ENCODE peak calls at places on chromosomes 4 and X, in four cellular contexts. C is upper lobe of left lung, T is suprapubic skin, J is WERI-Rb-1. V is an unnamed sample. For H3K27me3, the result is how much of the 10 kb centered on the place peaks cover.

GRCh38 chr4:147877308-147877771 is 145.5 kb downstream of the ARHGAP10 start:
- DNase-seq in C (no peak), T (no peak), J (no peak), V (no peak)

GRCh38 chr4:51960486-51960885 is 59.7 kb downstream of the LRRC66 start:
- DNase-seq in C (no peak), T (no peak), J (no peak), V (no peak)

GRCh38 chr4:47519239-47519883 is 34.3 kb downstream of the ATP10D start:
- DNase-seq in C (no peak), T (no peak), J (no peak), V (no peak)

GRCh38 chr4:140865830-140866229 is 109.6 kb upstream of the TBC1D9 start:
- DNase-seq in C (no peak), T (no peak), J (no peak), V (no peak)

GRCh38 chr4:155433636-155434360 is 57.0 kb upstream of the MAP9 start:
- DNase-seq in C (no peak), T (no peak), J (no peak), V (no peak)

GRCh38 chr4:54152846-54153600 is 53.1 kb downstream of the GSX2 start:
- DNase-seq in C (no peak), T (no peak), J (no peak), V (no peak)

GRCh38 chr4:57098945-57099344 is 11.2 kb downstream of the IGFBP7 start:
- DNase-seq in C (no peak), T (no peak), J (no peak), V (no peak)

GRCh38 chrX:129472116-129472515 is 51.2 kb downstream of the SMARCA1 start:
- DNase-seq in C (no peak), T (no peak), J (no peak), V (no peak)

GRCh38 chrX:133214316-133214715 is 3.8 kb downstream of the TFDP3 start:
- DNase-seq in C (no peak), T (no peak), J (no peak), V (no peak)

GRCh38 chr4:99468891-99469290 is 33.7 kb upstream of the ADH7 start:
- DNase-seq in C (no peak), T (no peak), J (no peak), V (no peak)

GRCh38 chrX:40199704-40200103 is 101.9 kb upstream of the BCOR start:
- DNase-seq in C (no peak), T (no peak), J (no peak), V (no peak)

GRCh38 chr4:2954358-2955185 is 8.6 kb downstream of the NOP14 start:
- DNase-seq in C (no peak), T (no peak), J (peak), V (no peak)

GRCh38 chr4:185758807-185759206 is 53.2 kb downstream of the SORBS2 start:
- DNase-seq in C (no peak), T (no peak), J (no peak), V (no peak)

GRCh38 chr4:176425035-176425434 is 105.3 kb downstream of the SPCS3 start:
- DNase-seq in C (no peak), T (no peak), J (no peak), V (no peak)

GRCh38 chrX:47590984-47591383 is 8.7 kb downstream of the TIMP1 start:
- DNase-seq in C (no peak), T (no peak), J (no peak), V (no peak)

GRCh38 chr4:101356928-101357327 is 9.6 kb upstream of the PPP3CA start:
- DNase-seq in C (no peak), T (no peak), J (no peak), V (no peak)

GRCh38 chr4:4384837-4385236 is 2.1 kb upstream of the NSG1 start:
- DNase-seq in C (no peak), T (no peak), J (peak), V (no peak)

GRCh38 chrX:108323751-108324150 is 114.5 kb downstream of the COL4A6 start:
- DNase-seq in C (no peak), T (no peak), J (no peak), V (no peak)

GRCh38 chrX:50643525-50644137 is 170.4 kb downstream of the SHROOM4 start:
- DNase-seq in C (no peak), T (no peak), J (no peak), V (no peak)

GRCh38 chrX:115367455-115367854 is 77.9 kb downstream of the LUZP4 start:
- DNase-seq in C (no peak), T (no peak), J (no peak), V (peak)

GRCh38 chrX:71542411-71542810 is 9.5 kb downstream of the OGT start:
- DNase-seq in C (no peak), T (no peak), J (no peak), V (no peak)

GRCh38 chr4:6308890-6309643 is 39.4 kb downstream of the WFS1 start:
- DNase-seq in C (peak), T (no peak), J (peak), V (no peak)
- H3K27ac ChIP-seq in C (no peak), T (no peak), J (peak), V (no peak)

DNA sequence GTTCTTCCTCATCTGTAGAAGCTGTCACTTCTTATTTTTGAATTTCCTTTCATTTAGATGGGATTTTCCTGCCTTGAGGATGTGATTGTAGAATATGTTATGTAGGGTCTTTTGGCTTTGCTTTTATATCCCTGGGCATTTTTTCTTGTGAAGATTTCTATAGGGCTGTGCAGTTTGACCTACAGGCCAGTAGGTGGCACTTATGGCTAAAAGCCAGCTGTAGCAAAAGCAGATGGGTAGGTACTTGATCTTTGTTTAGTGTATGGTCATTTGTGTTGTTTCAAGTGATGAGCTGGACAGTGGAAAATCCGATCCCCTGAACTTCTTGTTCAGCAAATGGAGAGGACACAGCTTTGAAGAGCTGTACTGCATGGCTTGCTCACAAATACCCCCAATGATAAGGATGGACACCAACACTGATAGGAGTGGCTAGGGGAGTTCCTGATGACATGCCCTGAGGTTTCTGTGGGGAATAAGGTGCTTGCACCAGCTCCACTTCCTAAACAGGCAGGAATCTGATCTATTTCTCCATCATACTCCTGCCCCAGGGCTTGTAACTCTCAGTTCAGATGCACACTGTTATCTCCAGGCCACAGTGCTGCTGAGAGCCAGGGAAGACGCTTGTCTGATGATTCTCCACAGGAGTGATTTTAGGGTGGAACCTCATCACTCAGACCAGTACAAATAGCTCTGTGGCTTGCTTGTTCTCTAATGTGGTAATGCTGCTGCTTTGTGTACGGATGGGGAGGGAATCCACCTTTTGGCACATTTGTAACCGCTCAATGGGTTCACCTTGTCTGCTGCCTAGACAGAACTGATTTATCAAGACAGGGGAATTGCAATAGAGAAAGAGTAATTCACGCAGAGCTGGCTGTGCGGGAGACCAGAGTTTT is 417.1 kb upstream of the MAGEB16 start:
- DNase-seq in C (no peak), T (no peak), J (no peak), V (no peak)
- H3K27me3 ChIP-seq in C (under half), T (under half), J (under half), V (under half)

GRCh38 chr4:90745176-90745575 is 618.0 kb downstream of the CCSER1 start:
- DNase-seq in C (no peak), T (no peak), J (no peak), V (no peak)
- TF ChIP-seq CTCF in C (no peak), T (no peak), J (no peak), V (no peak)

GRCh38 chr4:107994894-107995293 is 5.2 kb downstream of the HADH start:
- DNase-seq in C (no peak), T (no peak), J (no peak), V (no peak)
- H3K27ac ChIP-seq in C (no peak), T (no peak), J (no peak), V (peak)

DNA sequence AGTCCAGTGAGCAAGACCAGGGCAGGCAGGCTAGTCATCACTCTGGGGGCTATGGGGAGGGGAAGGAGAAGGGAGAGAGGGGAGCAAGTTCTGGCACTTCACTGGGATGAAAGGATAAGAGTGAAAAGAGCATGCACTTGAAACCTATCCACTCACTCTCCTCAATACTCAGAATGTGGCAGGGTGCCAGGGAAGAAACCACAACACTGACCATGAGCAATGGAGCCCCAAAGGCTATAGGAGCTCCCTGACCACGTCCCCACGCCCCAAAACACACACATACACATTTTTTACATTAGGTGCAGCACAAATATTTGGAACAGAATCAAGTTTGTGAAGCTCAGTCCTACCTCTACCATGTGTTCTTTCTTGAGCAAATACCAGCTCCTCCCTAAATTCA is 132.2 kb downstream of the IDS start:
- DNase-seq in C (no peak), T (no peak), J (no peak), V (no peak)
- H3K27me3 ChIP-seq in C (under half), T (under half), J (under half), V (under half)

GRCh38 chr4:102828497-102828808 is 1.1 kb upstream of the UBE2D3 start:
- DNase-seq in C (no peak), T (no peak), J (no peak), V (no peak)

GRCh38 chr4:102826890-102827673 is at the start of gene UBE2D3:
- DNase-seq in C (peak), T (peak), J (peak), V (peak)

GRCh38 chr4:102826105-102826889 is 1.1 kb downstream of the UBE2D3 start:
- DNase-seq in C (no peak), T (no peak), J (no peak), V (no peak)

GRCh38 chr4:102829803-102830202 is 2.5 kb upstream of the UBE2D3 start:
- DNase-seq in C (peak), T (no peak), J (no peak), V (no peak)

GRCh38 chr4:102827674-102828496 is 534 bp upstream of the UBE2D3 start:
- DNase-seq in C (peak), T (peak), J (peak), V (peak)
- TF ChIP-seq CTCF in C (peak), T (no peak), J (peak), V (no peak)

GRCh38 chr4:15942283-15942682 is 3.7 kb upstream of the FGFBP1 start:
- DNase-seq in C (no peak), T (no peak), J (no peak), V (no peak)

GRCh38 chr4:15935504-15936392 is 2.8 kb downstream of the FGFBP1 start:
- DNase-seq in C (no peak), T (no peak), J (no peak), V (no peak)

GRCh38 chr4:15936495-15936894 is 2.0 kb downstream of the FGFBP1 start:
- DNase-seq in C (no peak), T (peak), J (no peak), V (no peak)

GRCh38 chr4:15938182-15938581 is 358 bp downstream of the FGFBP1 start:
- DNase-seq in C (no peak), T (peak), J (no peak), V (no peak)

GRCh38 chr4:15938640-15939039 is at the start of gene FGFBP1:
- DNase-seq in C (no peak), T (no peak), J (no peak), V (no peak)
- H3K27ac ChIP-seq in C (no peak), T (peak), J (no peak), V (no peak)

GRCh38 chr4:6449746-6450369 is 22.6 kb downstream of the PPP2R2C start:
- DNase-seq in C (no peak), T (no peak), J (no peak), V (no peak)

GRCh38 chr4:6449335-6449734 is 23.1 kb downstream of the PPP2R2C start:
- DNase-seq in C (no peak), T (no peak), J (no peak), V (no peak)

GRCh38 chr4:6447561-6448290 is 24.7 kb downstream of the PPP2R2C start:
- DNase-seq in C (no peak), T (no peak), J (no peak), V (no peak)

GRCh38 chr4:6446538-6447451 is 25.6 kb downstream of the PPP2R2C start:
- DNase-seq in C (no peak), T (no peak), J (no peak), V (no peak)

DNA sequence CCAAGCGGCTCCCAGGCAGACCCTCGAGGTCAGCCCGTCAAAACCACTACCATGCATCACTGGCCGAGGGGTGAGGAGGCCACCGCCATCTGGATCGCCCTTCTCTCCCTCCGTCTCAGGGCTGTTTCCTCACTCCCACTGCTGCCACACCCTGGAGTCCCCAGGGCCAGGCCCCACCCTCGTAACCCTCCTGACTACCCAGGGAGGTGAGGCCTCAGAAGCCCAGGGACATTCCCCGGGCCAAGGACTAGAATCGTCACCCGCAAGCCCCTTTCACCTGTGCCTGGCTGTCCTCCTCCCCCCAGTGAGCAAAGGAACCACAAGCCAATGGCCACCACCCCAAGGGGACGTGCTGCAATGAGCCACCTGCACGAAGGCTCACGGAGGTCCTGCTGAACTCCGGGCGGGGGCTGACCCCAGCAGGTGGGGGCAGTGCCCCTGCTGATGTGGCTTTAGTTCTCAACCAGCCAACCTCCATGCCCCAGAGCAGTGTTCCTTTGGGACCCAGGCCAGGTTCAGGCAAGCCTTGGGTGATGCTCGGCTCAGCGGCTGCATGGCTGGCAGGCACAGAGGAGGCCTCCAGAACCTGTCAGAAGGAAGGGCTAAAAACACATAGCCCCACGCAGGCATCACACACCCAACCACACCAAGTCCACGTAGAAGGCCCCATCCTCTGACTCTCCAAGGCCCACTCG is 23.8 kb downstream of the PPP2R2C start:
- DNase-seq in C (no peak), T (no peak), J (no peak), V (no peak)
- H3K27me3 ChIP-seq in C (under half), T (under half), J (under half), V (under half)

GRCh38 chrX:82648062-82648461 is 860.0 kb upstream of the POU3F4 start:
- DNase-seq in C (no peak), T (no peak), J (no peak), V (no peak)
- TF ChIP-seq CTCF in C (no peak), T (no peak), J (no peak), V (peak)